ENCODE peak calls at places on chromosomes 12 and 14, in seven cellular contexts. U is stimulated activated CD4-positive, alpha-beta T cell treated with anti-CD3 and anti-CD28 coated beads, TNF-alpha, amount 100 ng/mL, for 1 hour; J is left lobe of liver; A is iPS-NIHi11; O is GM19239; S is bronchial epithelial cell; M is germinal center. P is an unnamed sample.

GRCh38 chr14:27242874-27243273 is 645.0 kb upstream of the NOVA1 start:
- DNase-seq in U (no peak), J (no peak), A (no peak), O (no peak), S (no peak), M (no peak), P (no peak)

GRCh38 chr14:34075826-34076225 is 125.0 kb upstream of the EGLN3 start:
- DNase-seq in U (no peak), J (no peak), A (no peak), O (no peak), S (no peak), M (no peak), P (no peak)

GRCh38 chr12:1203735-1204019 is 212.7 kb downstream of the ERC1 start:
- DNase-seq in U (no peak), J (no peak), A (no peak), O (no peak), S (no peak), M (no peak), P (no peak)

GRCh38 chr12:120971299-120972180 is 6.8 kb upstream of the HNF1A start:
- DNase-seq in U (no peak), J (no peak), A (peak; percentile 76), O (peak; percentile 62), S (peak; percentile 61), M (peak; percentile 82), P (peak; percentile 25)

GRCh38 chr14:105220699-105221597 is 27.4 kb upstream of the BTBD6 start:
- DNase-seq in U (no peak), J (peak; percentile 72), A (no peak), O (no peak), S (no peak), M (no peak), P (no peak)

GRCh38 chr14:47917344-47917954 is 242.0 kb upstream of the MDGA2 start:
- DNase-seq in U (no peak), J (no peak), A (peak; percentile 21), O (no peak), S (peak; percentile 7), M (no peak), P (no peak)

GRCh38 chr12:50505386-50505827 is 622 bp downstream of the DIP2B start:
- DNase-seq in U (no peak), J (peak; percentile 55), A (peak; percentile 44), O (no peak), S (no peak), M (peak; percentile 34), P (no peak)

GRCh38 chr12:117671734-117672133 is 297.1 kb downstream of the KSR2 start:
- DNase-seq in U (no peak), J (peak; percentile 48), A (peak; percentile 88), O (peak; percentile 21), S (no peak), M (no peak), P (no peak)

GRCh38 chr12:130083002-130083401 is 79.3 kb upstream of the FZD10 start:
- DNase-seq in U (no peak), J (no peak), A (no peak), O (no peak), S (peak; percentile 88), M (no peak), P (no peak)

GRCh38 chr14:95359974-95360826 is 40.5 kb upstream of the CLMN start:
- DNase-seq in U (no peak), J (no peak), A (peak; percentile 62), O (no peak), S (no peak), M (no peak), P (no peak)

GRCh38 chr12:89693639-89694202 is 14.9 kb downstream of the ATP2B1 start:
- DNase-seq in U (no peak), J (no peak), A (no peak), O (no peak), S (no peak), M (no peak), P (no peak)

GRCh38 chr14:94885481-94886155 is 115.7 kb upstream of the GSC start:
- DNase-seq in U (no peak), J (no peak), A (no peak), O (no peak), S (no peak), M (no peak), P (no peak)

P was measured in NCI-H1048.